ENCODE peak calls at places on chromosomes 7 and 10, in seven cellular contexts. I is A549; F is epithelial cell of esophagus; G is transverse colon; R is CD8-positive, alpha-beta T cell; E is astrocyte of the spinal cord; B is ovary. N is an unnamed sample.

GRCh38 chr7:129951076-129952011 is 1.4 kb downstream of the UBE2H start:
- DNase-seq in I (no peak), F (no peak), G (peak; percentile 24), R (no peak), E (peak; percentile 26), B (peak; percentile 47), N (no peak)

GRCh38 chr7:3095046-3095445 is 51.4 kb upstream of the CARD11 start:
- DNase-seq in I (no peak), F (no peak), G (peak; percentile 25), R (peak; percentile 66), E (no peak), B (no peak), N (no peak)

GRCh38 chr7:23333671-23334246 is 34.6 kb downstream of the MALSU1 start:
- DNase-seq in I (peak; percentile 88), F (peak; percentile 93), G (no peak), R (no peak), E (peak; percentile 94), B (no peak), N (peak; percentile 36)

GRCh38 chr7:30434140-30434799 is 44.3 kb downstream of the NOD1 start:
- DNase-seq in I (no peak), F (no peak), G (no peak), R (no peak), E (no peak), B (no peak), N (no peak)

GRCh38 chr7:150975536-150976285 is 2.4 kb downstream of the KCNH2 start:
- DNase-seq in I (no peak), F (no peak), G (no peak), R (no peak), E (no peak), B (no peak), N (no peak)

GRCh38 chr7:6286486-6286885 is 14.1 kb upstream of the CYTH3 start:
- DNase-seq in I (no peak), F (no peak), G (no peak), R (no peak), E (no peak), B (no peak), N (peak; percentile 22)

GRCh38 chr7:43018446-43018845 is 86.3 kb downstream of the MRPL32 start:
- DNase-seq in I (peak; percentile 2), F (peak; percentile 83), G (no peak), R (no peak), E (peak; percentile 23), B (no peak), N (no peak)

GRCh38 chr7:26681819-26682418 is 182.5 kb downstream of the SKAP2 start:
- DNase-seq in I (peak; percentile 23), F (peak; percentile 40), G (no peak), R (no peak), E (peak; percentile 53), B (no peak), N (no peak)

GRCh38 chr7:1368682-1369571 is 90.3 kb downstream of the MICALL2 start:
- DNase-seq in I (peak; percentile 61), F (no peak), G (no peak), R (no peak), E (no peak), B (no peak), N (no peak)

GRCh38 chr7:91157579-91158320 is 106.5 kb upstream of the FZD1 start:
- DNase-seq in I (no peak), F (no peak), G (no peak), R (no peak), E (no peak), B (no peak), N (no peak)

GRCh38 chr10:93550634-93551033 is 15.8 kb upstream of the FFAR4 start:
- DNase-seq in I (no peak), F (no peak), G (no peak), R (no peak), E (no peak), B (no peak), N (no peak)

GRCh38 chr7:20030417-20030816 is 186.8 kb downstream of the MACC1 start:
- DNase-seq in I (no peak), F (no peak), G (no peak), R (no peak), E (no peak), B (no peak), N (no peak)

GRCh38 chr10:95755511-95756004 is 405 bp upstream of the ENTPD1 start:
- DNase-seq in I (peak; percentile 31), F (peak; percentile 11), G (peak; percentile 48), R (no peak), E (no peak), B (no peak), N (no peak)

GRCh38 chr7:75650671-75651070 is 88.1 kb downstream of the HIP1 start:
- DNase-seq in I (no peak), F (no peak), G (peak; percentile 51), R (no peak), E (no peak), B (no peak), N (no peak)

GRCh38 chr7:87926581-87927461 is 7.2 kb upstream of the ADAM22 start:
- DNase-seq in I (no peak), F (no peak), G (peak; percentile 42), R (no peak), E (peak; percentile 92), B (no peak), N (no peak)
- H3K4me3 ChIP-seq in I (no peak overlapping the region), F (no peak overlapping the region), G (no peak overlapping the region), R (no peak overlapping the region), E (no peak overlapping the region), B (no peak overlapping the region), N (no peak overlapping the region)

GRCh38 chr10:78508955-78509354 is 475.3 kb downstream of the RPS24 start:
- DNase-seq in I (no peak), F (no peak), G (no peak), R (no peak), E (no peak), B (no peak), N (no peak)

GRCh38 chr10:78513330-78513729 is 479.7 kb downstream of the RPS24 start:
- DNase-seq in I (no peak), F (no peak), G (no peak), R (no peak), E (peak; percentile 45), B (no peak), N (no peak)

GRCh38 chr10:78512205-78512550 is 478.5 kb downstream of the RPS24 start:
- DNase-seq in I (no peak), F (no peak), G (no peak), R (no peak), E (no peak), B (no peak), N (no peak)

GRCh38 chr10:78511324-78512204 is 477.9 kb downstream of the RPS24 start:
- DNase-seq in I (no peak), F (no peak), G (no peak), R (no peak), E (no peak), B (no peak), N (no peak)

GRCh38 chr10:78510566-78511323 is 477.1 kb downstream of the RPS24 start:
- DNase-seq in I (peak; percentile 19), F (no peak), G (no peak), R (no peak), E (no peak), B (peak; percentile 47), N (no peak)
- TF ChIP-seq CTCF in I (no peak), F (no peak), G (no peak), R (no peak), E (no peak), B (no peak), N (no peak)

GRCh38 chr7:100793806-100794660 is 33.3 kb downstream of the EPHB4 start:
- DNase-seq in I (no peak), F (peak; percentile 34), G (no peak), R (no peak), E (peak; percentile 14), B (no peak), N (peak; percentile 30)
- H3K4me3 ChIP-seq in I (no peak overlapping the region), F (no peak overlapping the region), G (no peak overlapping the region), R (no peak overlapping the region), E (no peak overlapping the region), B (no peak overlapping the region), N (no peak overlapping the region)

GRCh38 chr10:86334515-86335085 is 32.0 kb downstream of the GRID1 start:
- DNase-seq in I (no peak), F (peak; percentile 39), G (no peak), R (no peak), E (no peak), B (no peak), N (no peak)
- TF ChIP-seq CTCF in I (no peak), F (peak; percentile 47), G (no peak), R (no peak), E (no peak), B (no peak), N (no peak)

GRCh38 chr7:52285689-52286088 is 749.7 kb upstream of the POM121L12 start:
- DNase-seq in I (no peak), F (no peak), G (no peak), R (no peak), E (no peak), B (no peak), N (no peak)

GRCh38 chr7:52287698-52288097 is 747.7 kb upstream of the POM121L12 start:
- DNase-seq in I (no peak), F (no peak), G (no peak), R (no peak), E (no peak), B (no peak), N (no peak)

GRCh38 chr7:52289247-52289646 is 746.2 kb upstream of the POM121L12 start:
- DNase-seq in I (no peak), F (no peak), G (no peak), R (no peak), E (no peak), B (no peak), N (no peak)

DNA sequence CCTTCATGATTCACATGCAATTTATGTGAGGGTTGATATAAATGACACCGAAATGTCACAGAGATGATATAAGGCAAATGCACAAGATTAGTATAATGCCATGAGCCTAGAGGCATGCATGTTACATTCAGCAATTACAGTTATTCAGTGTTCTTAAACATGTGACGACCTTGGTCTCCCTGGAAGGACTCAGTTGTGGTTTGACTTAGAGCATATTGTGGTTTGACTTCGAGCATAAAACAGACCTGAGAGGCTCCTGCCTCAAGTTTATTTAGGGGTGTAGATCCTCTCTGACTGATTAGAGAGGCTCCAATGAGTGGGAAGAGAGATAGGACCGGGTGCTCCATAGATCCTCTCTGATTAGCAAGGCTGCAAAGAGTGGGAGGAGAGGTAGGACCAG is 752.0 kb upstream of the POM121L12 start:
- DNase-seq in I (no peak), F (no peak), G (no peak), R (no peak), E (no peak), B (no peak), N (no peak)
- H3K4me3 ChIP-seq in I (no peak overlapping the region), F (no peak overlapping the region), G (no peak overlapping the region), R (no peak overlapping the region), E (no peak overlapping the region), B (no peak overlapping the region), N (no peak overlapping the region)

GRCh38 chr10:71429929-71430328 is 33.2 kb downstream of the CDH23 start:
- DNase-seq in I (no peak), F (no peak), G (no peak), R (no peak), E (no peak), B (no peak), N (no peak)
- TF ChIP-seq CTCF in I (no peak), F (no peak), G (no peak), R (no peak), E (peak; percentile 25), B (no peak), N (peak; percentile 37)

GRCh38 chr10:19847321-19847720 is 31.1 kb downstream of the PLXDC2 start:
- DNase-seq in I (no peak), F (peak; percentile 81), G (no peak), R (no peak), E (peak; percentile 68), B (no peak), N (no peak)
- H3K4me3 ChIP-seq in I (no peak overlapping the region), F (no peak overlapping the region), G (no peak overlapping the region), R (no peak overlapping the region), E (no peak overlapping the region), B (no peak overlapping the region), N (no peak overlapping the region)

GRCh38 chr7:44973610-44974401 is 5.0 kb downstream of the MYO1G start:
- DNase-seq in I (peak; percentile 35), F (peak; percentile 30), G (peak; percentile 68), R (peak; percentile 72), E (no peak), B (peak; percentile 3), N (no peak)
- TF ChIP-seq CTCF in I (peak; percentile 25), F (peak; percentile 35), G (peak; percentile 55), R (peak; percentile 59), E (peak; percentile 62), B (no peak), N (peak; percentile 57)